ENCODE peak calls at places on chromosomes 1 and 21, in eight cellular contexts. One of them, this sample, is unnamed. For H3K79me2 and H3K9me2, the result is how much of the 10 kb centered on the place peaks cover.

GRCh38 chr21:44272231-44272858 is 10.6 kb upstream of the DNMT3L start:
- DNase-seq in PC-9: no peak
- DNase-seq in GM23338: no peak
- DNase-seq in OCI-LY7: no peak
- DNase-seq in MM.1S: no peak
- DNase-seq in HCT116: no peak
- DNase-seq in PC-3: no peak
- DNase-seq in SK-N-SH: no peak
- DNase-seq in this sample: no peak

GRCh38 chr1:212791261-212791675 is 309 bp downstream of the NSL1 start:
- DNase-seq in PC-9: no peak
- DNase-seq in GM23338: no peak
- DNase-seq in OCI-LY7: no peak
- DNase-seq in MM.1S: no peak
- DNase-seq in HCT116: no peak
- DNase-seq in PC-3: peak
- DNase-seq in SK-N-SH: no peak
- DNase-seq in this sample: no peak

GRCh38 chr1:153345187-153346066 is 3.2 kb downstream of the PGLYRP4 start:
- DNase-seq in PC-9: no peak
- DNase-seq in GM23338: no peak
- DNase-seq in OCI-LY7: no peak
- DNase-seq in MM.1S: no peak
- DNase-seq in HCT116: no peak
- DNase-seq in PC-3: no peak
- DNase-seq in SK-N-SH: no peak
- DNase-seq in this sample: no peak

GRCh38 chr1:24292887-24293286 is 26.3 kb upstream of the GRHL3 start:
- DNase-seq in PC-9: no peak
- DNase-seq in GM23338: no peak
- DNase-seq in OCI-LY7: no peak
- DNase-seq in MM.1S: no peak
- DNase-seq in HCT116: no peak
- DNase-seq in PC-3: no peak
- DNase-seq in SK-N-SH: no peak
- DNase-seq in this sample: no peak

GRCh38 chr1:99756598-99756997 is 9.8 kb downstream of the FRRS1 start:
- DNase-seq in PC-9: no peak
- DNase-seq in GM23338: no peak
- DNase-seq in OCI-LY7: no peak
- DNase-seq in MM.1S: no peak
- DNase-seq in HCT116: peak
- DNase-seq in PC-3: peak
- DNase-seq in SK-N-SH: no peak
- DNase-seq in this sample: no peak

GRCh38 chr21:21675601-21676000 is 677.4 kb downstream of the NCAM2 start:
- DNase-seq in PC-9: no peak
- DNase-seq in GM23338: no peak
- DNase-seq in OCI-LY7: no peak
- DNase-seq in MM.1S: no peak
- DNase-seq in HCT116: no peak
- DNase-seq in PC-3: no peak
- DNase-seq in SK-N-SH: no peak
- DNase-seq in this sample: no peak

GRCh38 chr1:244653439-244654283 is 735 bp downstream of the DESI2 start:
- DNase-seq in PC-9: peak
- DNase-seq in GM23338: peak
- DNase-seq in OCI-LY7: peak
- DNase-seq in MM.1S: peak
- DNase-seq in HCT116: no peak
- DNase-seq in PC-3: peak
- DNase-seq in SK-N-SH: no peak
- DNase-seq in this sample: peak

GRCh38 chr1:27116210-27116609 is 38.7 kb downstream of the SLC9A1 start:
- DNase-seq in PC-9: no peak
- DNase-seq in GM23338: no peak
- DNase-seq in OCI-LY7: no peak
- DNase-seq in MM.1S: no peak
- DNase-seq in HCT116: no peak
- DNase-seq in PC-3: no peak
- DNase-seq in SK-N-SH: no peak
- DNase-seq in this sample: no peak

GRCh38 chr1:8137406-8138244 is 111.5 kb upstream of the ERRFI1 start:
- DNase-seq in PC-9: peak
- DNase-seq in GM23338: no peak
- DNase-seq in OCI-LY7: no peak
- DNase-seq in MM.1S: no peak
- DNase-seq in HCT116: peak
- DNase-seq in PC-3: peak
- DNase-seq in SK-N-SH: no peak
- DNase-seq in this sample: no peak

GRCh38 chr1:82492168-82492567 is 691.4 kb downstream of the ADGRL2 start:
- DNase-seq in PC-9: no peak
- DNase-seq in GM23338: no peak
- DNase-seq in OCI-LY7: no peak
- DNase-seq in MM.1S: no peak
- DNase-seq in HCT116: no peak
- DNase-seq in PC-3: no peak
- DNase-seq in SK-N-SH: no peak
- DNase-seq in this sample: no peak

GRCh38 chr1:60891315-60891714 is 191.0 kb upstream of the NFIA start:
- DNase-seq in PC-9: no peak
- DNase-seq in GM23338: no peak
- DNase-seq in OCI-LY7: no peak
- DNase-seq in MM.1S: no peak
- DNase-seq in HCT116: no peak
- DNase-seq in PC-3: no peak
- DNase-seq in SK-N-SH: no peak
- DNase-seq in this sample: no peak

GRCh38 chr1:28887418-28887834 is 26.9 kb upstream of the EPB41 start:
- DNase-seq in PC-9: no peak
- DNase-seq in GM23338: peak
- DNase-seq in OCI-LY7: peak
- DNase-seq in MM.1S: peak
- DNase-seq in HCT116: no peak
- DNase-seq in PC-3: peak
- DNase-seq in SK-N-SH: peak
- DNase-seq in this sample: peak

GRCh38 chr1:202279806-202280205 is 61.9 kb downstream of the UBE2T start:
- DNase-seq in PC-9: no peak
- DNase-seq in GM23338: no peak
- DNase-seq in OCI-LY7: no peak
- DNase-seq in MM.1S: no peak
- DNase-seq in HCT116: no peak
- DNase-seq in PC-3: peak
- DNase-seq in SK-N-SH: no peak
- DNase-seq in this sample: no peak
- H3K79me2 ChIP-seq in PC-9: under half
- H3K79me2 ChIP-seq in GM23338: under half
- H3K79me2 ChIP-seq in OCI-LY7: under half
- H3K79me2 ChIP-seq in MM.1S: under half
- H3K79me2 ChIP-seq in HCT116: under half
- H3K79me2 ChIP-seq in PC-3: under half
- H3K79me2 ChIP-seq in SK-N-SH: under half
- H3K79me2 ChIP-seq in this sample: under half

GRCh38 chr1:222167896-222168295 is 380.0 kb downstream of the HHIPL2 start:
- DNase-seq in PC-9: no peak
- DNase-seq in GM23338: no peak
- DNase-seq in OCI-LY7: no peak
- DNase-seq in MM.1S: no peak
- DNase-seq in HCT116: no peak
- DNase-seq in PC-3: no peak
- DNase-seq in SK-N-SH: no peak
- DNase-seq in this sample: no peak

GRCh38 chr1:222167111-222167510 is 380.8 kb downstream of the HHIPL2 start:
- DNase-seq in PC-9: no peak
- DNase-seq in GM23338: peak
- DNase-seq in OCI-LY7: peak
- DNase-seq in MM.1S: no peak
- DNase-seq in HCT116: peak
- DNase-seq in PC-3: peak
- DNase-seq in SK-N-SH: peak
- DNase-seq in this sample: peak

GRCh38 chr1:222168621-222169020 is 379.3 kb downstream of the HHIPL2 start:
- DNase-seq in PC-9: no peak
- DNase-seq in GM23338: no peak
- DNase-seq in OCI-LY7: no peak
- DNase-seq in MM.1S: no peak
- DNase-seq in HCT116: no peak
- DNase-seq in PC-3: no peak
- DNase-seq in SK-N-SH: no peak
- DNase-seq in this sample: no peak

GRCh38 chr1:222165625-222166024 is 382.3 kb downstream of the HHIPL2 start:
- DNase-seq in PC-9: no peak
- DNase-seq in GM23338: no peak
- DNase-seq in OCI-LY7: no peak
- DNase-seq in MM.1S: no peak
- DNase-seq in HCT116: no peak
- DNase-seq in PC-3: no peak
- DNase-seq in SK-N-SH: no peak
- DNase-seq in this sample: no peak

GRCh38 chr1:222171005-222171404 is 376.9 kb downstream of the HHIPL2 start:
- DNase-seq in PC-9: peak
- DNase-seq in GM23338: peak
- DNase-seq in OCI-LY7: peak
- DNase-seq in MM.1S: peak
- DNase-seq in HCT116: peak
- DNase-seq in PC-3: peak
- DNase-seq in SK-N-SH: peak
- DNase-seq in this sample: peak
- TF ChIP-seq CTCF in PC-9: peak
- TF ChIP-seq CTCF in GM23338: peak
- TF ChIP-seq CTCF in OCI-LY7: peak
- TF ChIP-seq CTCF in MM.1S: peak
- TF ChIP-seq CTCF in HCT116: peak
- TF ChIP-seq CTCF in PC-3: peak
- TF ChIP-seq CTCF in SK-N-SH: peak
- TF ChIP-seq CTCF in this sample: peak

DNA sequence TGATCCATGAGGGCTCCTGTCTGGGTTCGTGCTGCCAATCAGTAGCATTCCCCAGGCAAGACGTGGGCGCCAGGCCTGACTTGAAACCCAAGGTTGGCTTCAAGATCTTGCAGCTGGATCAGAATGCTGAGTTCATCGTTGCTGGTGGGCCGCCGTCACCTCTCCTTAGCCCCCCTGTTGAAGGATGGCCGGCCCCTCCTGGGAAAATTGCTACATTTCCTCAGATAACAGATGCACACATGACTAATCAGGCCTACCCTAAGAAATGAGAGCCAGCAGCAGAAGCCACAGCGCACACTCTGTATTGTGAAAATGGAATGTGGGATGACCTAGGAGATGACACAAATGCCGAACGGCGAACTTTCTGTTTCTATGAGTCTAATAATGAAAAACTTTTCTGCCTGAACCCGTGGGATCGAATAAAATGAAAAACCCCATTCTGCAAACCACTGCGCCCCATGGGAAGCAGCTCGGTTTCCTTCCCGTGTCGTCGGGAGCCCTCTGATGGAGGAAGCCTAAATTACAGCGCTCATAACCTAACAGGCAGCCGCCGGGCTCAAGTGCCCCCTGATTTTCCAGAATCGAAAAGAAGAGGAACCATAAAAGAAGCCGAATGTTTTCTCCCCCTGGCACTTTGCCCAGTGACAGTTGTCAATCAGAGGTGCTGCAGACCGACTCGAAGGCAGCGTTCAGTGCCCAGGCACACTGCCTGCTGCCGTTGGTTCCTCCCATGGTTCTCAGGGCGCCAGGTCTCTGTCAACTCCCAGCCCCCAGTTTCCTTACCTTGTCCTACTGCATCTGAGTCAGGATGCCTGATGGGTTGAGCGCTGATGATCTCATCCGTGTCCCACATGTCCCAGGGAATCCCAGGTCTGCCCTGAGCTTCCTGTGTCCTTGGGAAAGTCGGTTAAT is 38.2 kb upstream of the H6PD start:
- DNase-seq in PC-9: peak
- DNase-seq in GM23338: peak
- DNase-seq in OCI-LY7: peak
- DNase-seq in MM.1S: peak
- DNase-seq in HCT116: no peak
- DNase-seq in PC-3: peak
- DNase-seq in SK-N-SH: peak
- DNase-seq in this sample: peak
- H3K9me2 ChIP-seq in PC-9: under half
- H3K9me2 ChIP-seq in GM23338: under half
- H3K9me2 ChIP-seq in OCI-LY7: under half
- H3K9me2 ChIP-seq in MM.1S: under half
- H3K9me2 ChIP-seq in HCT116: under half
- H3K9me2 ChIP-seq in PC-3: under half
- H3K9me2 ChIP-seq in SK-N-SH: under half
- H3K9me2 ChIP-seq in this sample: under half

GRCh38 chr1:198671136-198671535 is 32.3 kb downstream of the PTPRC start:
- DNase-seq in PC-9: no peak
- DNase-seq in GM23338: no peak
- DNase-seq in OCI-LY7: peak
- DNase-seq in MM.1S: peak
- DNase-seq in HCT116: no peak
- DNase-seq in PC-3: no peak
- DNase-seq in SK-N-SH: no peak
- DNase-seq in this sample: no peak

GRCh38 chr1:198667186-198667585 is 28.3 kb downstream of the PTPRC start:
- DNase-seq in PC-9: no peak
- DNase-seq in GM23338: no peak
- DNase-seq in OCI-LY7: no peak
- DNase-seq in MM.1S: no peak
- DNase-seq in HCT116: no peak
- DNase-seq in PC-3: peak
- DNase-seq in SK-N-SH: no peak
- DNase-seq in this sample: no peak

GRCh38 chr1:198667796-198668195 is 29.0 kb downstream of the PTPRC start:
- DNase-seq in PC-9: no peak
- DNase-seq in GM23338: no peak
- DNase-seq in OCI-LY7: no peak
- DNase-seq in MM.1S: no peak
- DNase-seq in HCT116: no peak
- DNase-seq in PC-3: no peak
- DNase-seq in SK-N-SH: no peak
- DNase-seq in this sample: no peak

GRCh38 chr1:198669771-198670170 is 30.9 kb downstream of the PTPRC start:
- DNase-seq in PC-9: no peak
- DNase-seq in GM23338: no peak
- DNase-seq in OCI-LY7: no peak
- DNase-seq in MM.1S: no peak
- DNase-seq in HCT116: no peak
- DNase-seq in PC-3: no peak
- DNase-seq in SK-N-SH: no peak
- DNase-seq in this sample: no peak

DNA sequence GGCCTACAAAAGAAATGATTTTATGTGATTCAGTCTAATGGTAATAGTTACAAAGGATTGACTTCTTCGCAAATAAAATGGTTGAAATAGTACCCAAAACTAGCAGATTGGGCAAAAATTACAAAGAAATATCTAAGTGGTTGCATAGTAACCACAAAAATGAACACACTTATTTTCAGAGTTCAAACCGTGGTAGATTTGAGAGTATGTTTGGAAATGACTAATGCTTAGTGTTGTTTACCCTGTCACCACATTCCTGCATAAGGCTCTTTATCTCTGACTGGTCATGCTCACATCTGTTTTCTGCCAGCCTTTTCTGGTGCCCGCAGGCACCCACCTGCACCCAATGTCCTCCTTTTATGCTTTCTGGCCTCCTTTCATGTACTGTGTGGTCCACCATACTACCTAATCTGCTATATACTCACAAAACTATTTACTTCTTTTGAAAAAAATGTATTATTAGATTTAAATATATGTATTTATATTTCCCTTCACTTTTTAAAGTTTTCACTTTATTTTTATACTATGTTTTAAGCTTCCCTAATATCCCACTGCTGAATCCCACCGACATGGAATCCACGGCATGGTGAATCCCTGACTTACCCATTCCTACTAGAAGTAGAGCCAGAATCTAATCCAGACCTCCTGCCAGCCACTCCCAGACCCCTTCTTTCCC is 30.3 kb downstream of the PTPRC start:
- DNase-seq in PC-9: peak
- DNase-seq in GM23338: no peak
- DNase-seq in OCI-LY7: no peak
- DNase-seq in MM.1S: peak
- DNase-seq in HCT116: peak
- DNase-seq in PC-3: peak
- DNase-seq in SK-N-SH: peak
- DNase-seq in this sample: peak
- H3K79me2 ChIP-seq in PC-9: under half
- H3K79me2 ChIP-seq in GM23338: under half
- H3K79me2 ChIP-seq in OCI-LY7: half or more
- H3K79me2 ChIP-seq in MM.1S: under half
- H3K79me2 ChIP-seq in HCT116: under half
- H3K79me2 ChIP-seq in PC-3: under half
- H3K79me2 ChIP-seq in SK-N-SH: under half
- H3K79me2 ChIP-seq in this sample: under half